ENCODE peak calls at places on chromosomes 4 and X, in ten cellular contexts. T is endodermal cell, Y is IMR-90, V is adipocyte, I is psoas muscle, N is mucosa of descending colon, L is NB4, O is right atrium auricular region, X is uterus, H is pancreas. Q is an unnamed sample.

GRCh38 chr4:181046809-181047208 is 1196.4 kb upstream of the TENM3 start:
- DNase-seq in Y (no peak), T (peak), N (no peak), X (no peak), O (no peak), I (no peak), H (no peak), V (no peak), L (no peak), Q (no peak)

GRCh38 chr4:138252551-138252950 is 10.4 kb upstream of the SLC7A11 start:
- DNase-seq in V (no peak), N (no peak), I (no peak), L (no peak), H (no peak), O (no peak), X (no peak), Y (no peak), T (no peak), Q (no peak)

GRCh38 chr4:118869808-118870342 is 18.8 kb upstream of the SYNPO2 start:
- DNase-seq in T (no peak), X (no peak), V (peak), Y (peak), I (no peak), O (no peak), L (no peak), N (no peak), H (no peak), Q (no peak)

GRCh38 chrX:154738013-154738738 is 12.7 kb downstream of the GAB3 start:
- DNase-seq in T (no peak), Y (peak), L (peak), I (peak), N (no peak), O (no peak), V (peak), H (no peak), X (peak), Q (peak)

GRCh38 chr4:8706221-8707044 is 113.9 kb downstream of the CPZ start:
- DNase-seq in V (no peak), I (no peak), Y (no peak), T (peak), X (no peak), L (no peak), N (peak), O (no peak), H (no peak), Q (peak)

GRCh38 chr4:7052923-7053715 is 9.9 kb downstream of the TADA2B start:
- DNase-seq in N (no peak), I (peak), H (no peak), Y (no peak), T (no peak), V (no peak), O (no peak), L (peak), X (no peak), Q (no peak)

GRCh38 chr4:158624889-158625478 is 46.7 kb downstream of the C4orf46 start:
- DNase-seq in L (peak), N (no peak), X (peak), V (peak), I (no peak), H (no peak), O (no peak), T (peak), Y (peak), Q (peak)

GRCh38 chr4:175637762-175638161 is 174.3 kb downstream of the GPM6A start:
- DNase-seq in V (no peak), H (no peak), I (no peak), X (no peak), O (no peak), Y (no peak), N (no peak), T (no peak), L (no peak), Q (no peak)

GRCh38 chr4:15004701-15005301 is 2.5 kb downstream of the CPEB2 start:
- DNase-seq in I (peak), L (peak), N (peak), H (peak), Y (peak), T (peak), O (peak), V (peak), X (peak), Q (no peak)

DNA sequence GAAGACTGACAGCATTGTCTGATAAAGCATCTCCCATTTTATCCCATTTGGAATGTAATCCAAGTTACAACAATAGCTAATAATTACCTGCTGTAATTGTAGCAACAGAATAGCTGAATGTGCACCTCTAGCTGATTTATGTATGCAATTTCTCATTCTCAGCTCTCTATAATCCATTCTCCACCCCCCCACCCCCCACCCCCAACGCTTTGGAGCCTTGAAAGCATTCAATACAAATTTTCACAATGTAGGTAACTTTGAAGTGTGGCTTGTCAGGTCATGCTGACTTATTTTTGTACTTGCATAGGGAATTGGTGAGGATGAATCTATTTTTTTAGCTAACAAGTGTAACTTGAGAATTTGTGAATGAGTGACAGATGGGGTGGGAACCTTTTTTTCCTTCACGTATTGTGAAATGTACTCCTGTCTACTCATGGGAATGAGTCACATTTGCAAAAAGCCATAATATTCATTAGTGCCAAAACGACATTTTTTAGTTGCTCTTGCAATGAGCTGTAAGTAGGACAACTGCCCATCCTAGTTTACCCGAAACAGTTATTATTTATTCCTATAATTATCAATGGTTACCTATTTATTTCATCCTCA is 159.3 kb downstream of the PALLD start:
- DNase-seq in L (peak), H (no peak), T (no peak), I (no peak), X (no peak), O (no peak), N (no peak), Y (peak), V (peak), Q (no peak)
- H3K4me3 ChIP-seq in L (no peak), H (no peak), T (no peak), I (no peak), X (no peak), O (no peak), N (no peak), Y (no peak), V (peak), Q (no peak)

DNA sequence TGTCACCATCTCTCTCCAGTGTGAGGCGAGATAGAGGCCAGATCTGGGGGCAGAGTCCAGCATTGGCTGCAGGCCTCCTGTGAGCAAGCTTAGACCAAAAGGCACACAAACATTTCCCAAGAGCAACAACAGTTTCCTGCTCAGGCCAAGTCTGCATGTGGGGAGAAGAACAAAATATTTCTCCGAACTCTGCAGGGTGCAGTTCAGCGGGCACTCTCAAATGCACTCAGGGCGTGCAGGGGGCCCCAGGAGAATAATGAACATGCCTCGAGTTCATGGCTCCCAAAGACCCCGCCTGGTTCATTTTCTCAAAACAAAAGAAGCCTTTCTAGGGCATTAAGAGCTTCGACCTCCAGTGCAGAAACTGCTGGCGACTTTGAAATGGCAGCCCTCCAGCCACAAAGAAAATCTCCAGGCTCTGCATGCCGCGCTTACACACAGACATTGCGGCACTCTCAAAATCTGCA is 57.8 kb upstream of the HELT start:
- DNase-seq in I (no peak), T (no peak), L (peak), O (peak), H (no peak), V (no peak), X (no peak), Y (no peak), N (no peak), Q (no peak)
- H3K4me3 ChIP-seq in I (no peak), T (no peak), L (no peak), O (no peak), H (no peak), V (no peak), X (no peak), Y (no peak), N (no peak), Q (no peak)

GRCh38 chrX:10677490-10677889 is 57.1 kb upstream of the MID1 start:
- DNase-seq in L (no peak), T (no peak), Y (no peak), X (peak), H (no peak), O (peak), V (peak), I (peak), N (no peak), Q (no peak)

GRCh38 chrX:10679387-10679786 is 59.0 kb upstream of the MID1 start:
- DNase-seq in X (no peak), I (no peak), Y (no peak), T (no peak), O (no peak), N (no peak), L (no peak), H (no peak), V (no peak), Q (no peak)

GRCh38 chrX:10681167-10681566 is 60.8 kb upstream of the MID1 start:
- DNase-seq in L (no peak), I (no peak), V (no peak), Y (no peak), H (no peak), N (no peak), X (no peak), T (no peak), O (no peak), Q (no peak)

GRCh38 chrX:10676239-10676971 is 56.0 kb upstream of the MID1 start:
- DNase-seq in T (peak), H (no peak), X (no peak), L (no peak), I (no peak), V (no peak), O (no peak), N (no peak), Y (no peak), Q (no peak)
- H3K4me3 ChIP-seq in T (peak), H (no peak), X (no peak), L (no peak), I (no peak), V (no peak), O (no peak), N (no peak), Y (no peak), Q (no peak)

GRCh38 chr4:129098578-129098977 is 2.6 kb downstream of the C4orf33 start:
- DNase-seq in H (no peak), Y (no peak), I (no peak), T (no peak), N (no peak), V (no peak), X (no peak), O (no peak), L (no peak), Q (no peak)

GRCh38 chr4:129093173-129093974 is at the start of gene SCLT1:
- DNase-seq in H (peak), X (peak), V (peak), T (peak), O (peak), L (peak), N (peak), Y (peak), I (peak), Q (peak)

GRCh38 chr4:129092636-129093172 is 635 bp downstream of the SCLT1 start:
- DNase-seq in X (no peak), T (no peak), O (no peak), H (no peak), N (no peak), V (peak), Y (peak), I (no peak), L (peak), Q (no peak)

GRCh38 chr4:129095811-129096454 is at the start of gene C4orf33:
- DNase-seq in T (peak), L (peak), Y (peak), I (peak), H (peak), O (peak), N (peak), V (peak), X (peak), Q (peak)

DNA sequence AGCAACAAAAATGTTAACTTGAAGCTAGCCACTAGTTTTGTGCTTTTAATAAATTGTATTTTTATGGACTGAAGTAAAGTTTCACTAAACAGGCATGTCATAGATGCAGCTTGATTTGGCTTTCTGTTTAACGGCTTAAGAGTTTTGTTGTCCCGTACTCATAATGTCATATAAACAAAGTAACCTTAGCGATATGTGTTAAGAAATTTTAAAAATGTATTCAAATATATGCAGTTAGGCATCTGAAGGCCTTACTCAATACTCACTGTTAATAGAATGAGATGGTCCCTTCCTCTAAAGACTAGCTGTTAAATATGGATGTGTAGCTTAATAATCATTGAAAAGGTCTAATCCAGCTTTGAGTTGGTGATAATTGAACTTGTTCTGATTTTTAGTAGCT is 1.0 kb upstream of the SCLT1 start:
- DNase-seq in T (no peak), H (no peak), N (no peak), L (no peak), Y (no peak), X (no peak), I (no peak), V (no peak), O (no peak), Q (no peak)
- H3K4me3 ChIP-seq in T (peak), H (peak), N (no peak), L (peak), Y (no peak), X (peak), I (peak), V (peak), O (peak), Q (peak)

DNA sequence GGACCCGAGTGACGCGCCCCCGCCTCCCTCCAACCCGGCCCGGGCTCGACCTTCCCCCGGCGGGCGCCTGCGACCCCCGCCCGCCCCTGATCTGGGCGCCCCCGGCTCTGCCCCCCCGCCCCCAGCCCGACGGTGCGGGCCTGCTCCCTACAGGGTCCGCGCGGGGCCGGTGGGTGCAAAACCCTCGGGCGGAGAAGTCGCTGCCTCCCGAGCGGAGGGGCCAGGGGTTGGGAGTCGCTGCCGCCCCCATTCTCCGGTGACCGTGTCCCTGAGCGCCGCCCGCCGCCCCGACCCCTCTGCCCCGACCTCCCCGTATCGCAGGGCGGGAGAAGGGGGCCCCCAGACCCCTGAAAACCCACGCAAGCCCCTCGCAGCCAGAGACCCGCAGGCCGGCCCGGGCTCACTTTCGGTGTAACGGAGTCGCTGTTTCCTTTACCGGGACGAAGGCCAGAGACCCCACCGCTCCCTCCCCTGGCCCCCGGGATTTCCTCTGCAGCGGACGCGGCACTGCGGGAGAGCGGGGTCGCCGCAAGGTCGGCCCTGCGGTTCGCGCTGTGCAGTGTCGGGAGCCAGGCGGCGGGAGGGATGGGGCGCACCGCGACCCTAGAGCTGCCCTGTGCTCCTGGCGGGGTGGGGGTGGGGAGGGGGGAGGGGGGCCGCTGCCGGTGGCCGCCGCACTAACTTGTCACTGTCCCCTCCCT is 729 bp upstream of the CPLX1 start:
- DNase-seq in V (no peak), O (no peak), Y (no peak), N (peak), L (no peak), X (no peak), I (peak), H (no peak), T (peak), Q (no peak)
- H3K4me3 ChIP-seq in V (no peak), O (peak), Y (no peak), N (no peak), L (no peak), X (no peak), I (peak), H (no peak), T (no peak), Q (no peak)

GRCh38 chr4:139975830-139976272 is 178.1 kb downstream of the MAML3 start:
- DNase-seq in H (no peak), Y (peak), O (no peak), L (peak), X (peak), N (no peak), I (no peak), T (no peak), V (peak), Q (no peak)
- H3K4me3 ChIP-seq in H (no peak), Y (no peak), O (no peak), L (no peak), X (no peak), N (no peak), I (no peak), T (no peak), V (peak), Q (no peak)

Q was measured in Jurkat, Clone E6-1.